ENCODE peak calls at places on chromosomes 13 and 19, in seven cellular contexts. I is heart left ventricle, L is body of pancreas, A is A549, D is HCT116, T is ovary, Z is esophagus muscularis mucosa. N is an unnamed sample.

GRCh38 chr13:30124131-30124768 is 183.1 kb downstream of the KATNAL1 start:
- DNase-seq in I (no peak), L (no peak), A (no peak), D (no peak), T (no peak), Z (no peak), N (no peak)

GRCh38 chr19:55493052-55493649 is 4.9 kb downstream of the SSC5D start:
- DNase-seq in I (peak), L (no peak), A (no peak), D (no peak), T (peak), Z (no peak), N (no peak)

GRCh38 chr13:50119593-50119992 is 104.3 kb downstream of the KCNRG start:
- DNase-seq in I (no peak), L (no peak), A (no peak), D (no peak), T (no peak), Z (no peak), N (no peak)

GRCh38 chr13:93727301-93728141 is 500.9 kb downstream of the GPC6 start:
- DNase-seq in I (no peak), L (no peak), A (no peak), D (no peak), T (no peak), Z (no peak), N (no peak)

GRCh38 chr13:50375792-50376191 is 360.5 kb downstream of the KCNRG start:
- DNase-seq in I (no peak), L (no peak), A (no peak), D (no peak), T (no peak), Z (peak), N (no peak)

GRCh38 chr19:23385404-23385803 is 9.9 kb downstream of the ZNF91 start:
- DNase-seq in I (no peak), L (peak), A (no peak), D (no peak), T (no peak), Z (no peak), N (no peak)

GRCh38 chr13:32902898-32903297 is 113.3 kb upstream of the KL start:
- DNase-seq in I (peak), L (peak), A (no peak), D (no peak), T (peak), Z (no peak), N (no peak)

GRCh38 chr19:34241513-34242337 is 12.6 kb upstream of the GARRE1 start:
- DNase-seq in I (no peak), L (peak), A (peak), D (no peak), T (no peak), Z (no peak), N (no peak)

GRCh38 chr19:5154799-5155426 is 185.7 kb downstream of the PTPRS start:
- DNase-seq in I (no peak), L (no peak), A (no peak), D (no peak), T (no peak), Z (no peak), N (no peak)

GRCh38 chr13:48660356-48661076 is 6.8 kb downstream of the CYSLTR2 start:
- DNase-seq in I (no peak), L (peak), A (no peak), D (no peak), T (no peak), Z (peak), N (no peak)
- H3K4me3 ChIP-seq in I (no peak), L (no peak), A (no peak), D (no peak), T (no peak), Z (no peak), N (no peak)

GRCh38 chr19:13764101-13764807 is at the start of gene MRI1:
- DNase-seq in I (peak), L (peak), A (peak), D (no peak), T (peak), Z (peak), N (no peak)
- TF ChIP-seq POLR2A in I (peak), L (peak), A (peak), D (no peak), T (peak), Z (no peak), N (no peak)

DNA sequence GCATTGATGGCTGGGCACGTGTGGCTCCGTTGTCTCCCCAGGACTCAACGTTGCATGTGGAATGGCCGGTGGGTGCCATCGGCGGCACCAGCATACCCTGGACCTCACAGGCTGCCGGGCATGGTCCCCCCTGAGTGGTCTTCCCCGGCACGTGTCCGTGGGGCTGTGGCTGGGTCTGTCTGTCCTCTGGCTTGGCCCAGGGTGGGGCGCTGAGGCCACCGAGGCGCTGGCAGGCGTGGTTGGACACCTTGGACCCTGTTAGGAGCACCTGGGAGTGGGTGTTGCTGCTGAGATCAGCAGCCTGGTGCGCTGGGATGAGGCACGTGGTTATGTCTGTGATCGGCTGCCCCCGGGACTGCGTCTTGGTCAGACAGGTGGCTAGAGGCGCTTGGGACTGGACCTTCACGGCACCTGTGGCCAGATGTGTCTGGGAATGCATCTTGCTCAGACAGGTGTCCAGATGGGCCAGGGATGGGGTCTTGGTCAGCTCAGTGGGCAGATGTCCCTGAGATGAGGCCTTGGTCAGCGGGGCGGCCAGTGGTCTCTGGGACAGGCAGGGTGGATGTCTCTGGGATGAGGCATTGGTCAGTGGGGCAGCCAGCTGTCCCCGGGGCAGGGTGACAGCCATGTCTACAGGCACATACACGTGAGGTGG is 9.2 kb downstream of the IQCN start:
- DNase-seq in I (no peak), L (no peak), A (no peak), D (no peak), T (peak), Z (no peak), N (no peak)
- H3K4me3 ChIP-seq in I (no peak), L (no peak), A (no peak), D (no peak), T (no peak), Z (no peak), N (no peak)

GRCh38 chr19:6979341-6979740 is 41.9 kb downstream of the MBD3L2B start:
- DNase-seq in I (no peak), L (no peak), A (no peak), D (no peak), T (no peak), Z (no peak), N (no peak)
- TF ChIP-seq POLR2A in I (no peak), L (no peak), A (no peak), D (no peak), T (no peak), Z (no peak), N (no peak)

DNA sequence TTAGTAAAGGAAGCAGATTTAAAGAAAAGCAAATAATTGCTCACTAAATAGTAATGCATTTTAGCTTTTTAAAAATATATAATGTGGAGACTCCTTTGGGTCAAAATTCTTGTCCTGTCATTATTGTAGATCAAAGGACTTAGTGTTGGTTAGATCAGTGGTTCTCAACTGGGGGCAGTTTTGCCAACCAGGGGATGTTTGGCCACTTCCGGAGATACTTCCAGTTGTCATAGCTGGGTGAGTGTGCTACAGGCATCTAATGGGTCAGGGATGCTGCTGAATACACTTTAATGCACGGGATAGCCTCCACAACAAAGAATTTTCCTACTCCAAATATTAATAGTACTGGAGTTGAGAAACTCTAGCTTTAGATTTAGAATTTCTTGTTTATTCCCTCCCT is 126.8 kb downstream of the LMO7 start:
- DNase-seq in I (no peak), L (no peak), A (no peak), D (no peak), T (no peak), Z (no peak), N (no peak)
- H3K4me3 ChIP-seq in I (peak), L (no peak), A (peak), D (no peak), T (peak), Z (peak), N (peak)

GRCh38 chr19:11927227-11927626 is 2.3 kb downstream of the ZNF700 start:
- DNase-seq in I (no peak), L (no peak), A (no peak), D (no peak), T (no peak), Z (no peak), N (no peak)

GRCh38 chr19:11921852-11922495 is 2.9 kb upstream of the ZNF700 start:
- DNase-seq in I (no peak), L (peak), A (no peak), D (no peak), T (peak), Z (no peak), N (no peak)

DNA sequence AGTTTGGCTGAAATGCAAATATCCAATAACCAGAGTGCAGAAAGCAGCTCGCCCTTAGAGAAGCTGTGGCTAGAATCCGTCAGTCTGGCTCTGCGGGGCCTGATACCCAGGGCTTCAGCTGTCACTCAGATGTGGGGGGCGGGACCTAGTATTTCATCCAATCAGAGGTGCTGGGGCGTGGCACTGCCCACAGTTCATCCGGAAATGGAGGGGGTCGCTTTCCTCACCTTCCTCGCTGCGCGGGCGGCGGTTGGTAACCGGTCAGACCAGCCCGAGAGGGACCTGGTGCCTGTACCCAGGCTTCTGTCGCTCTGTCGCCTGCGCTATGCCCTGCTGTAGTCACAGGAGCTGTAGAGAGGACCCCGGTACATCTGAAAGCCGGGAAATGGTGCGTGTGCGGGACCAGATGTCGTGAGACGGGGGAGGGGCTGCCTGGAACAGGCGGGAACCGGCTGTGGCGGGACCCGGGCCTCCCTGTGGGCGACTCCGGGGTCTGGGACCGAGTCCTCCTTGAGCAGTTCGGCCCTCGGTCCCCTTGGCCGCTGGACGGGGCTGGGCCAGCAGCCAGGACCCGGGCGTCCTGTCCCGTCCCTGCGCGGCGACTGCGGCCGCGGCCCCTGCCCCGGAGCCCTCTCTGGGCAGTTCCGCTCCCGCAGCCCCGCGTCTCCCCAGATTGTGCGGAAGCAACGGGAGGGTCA is at the start of gene ZNF700:
- DNase-seq in I (peak), L (peak), A (peak), D (peak), T (peak), Z (peak), N (peak)
- TF ChIP-seq POLR2A in I (peak), L (peak), A (no peak), D (no peak), T (peak), Z (no peak), N (no peak)

N was measured in vagina.